ENCODE peak calls at places on chromosomes 6 and 20, in eight cellular contexts. R, M, X, I, E, Q, F and G are unnamed samples.

GRCh38 chr6:107706516-107706915 is 117.6 kb downstream of the SCML4 start:
- DNase-seq in M (no peak), Q (no peak), E (no peak), F (no peak), X (no peak), R (no peak), I (no peak), G (no peak)

GRCh38 chr6:87291879-87292278 is 30.5 kb upstream of the SMIM8 start:
- DNase-seq in X (no peak), E (no peak), Q (no peak), R (no peak), I (no peak), M (peak), F (no peak), G (no peak)

GRCh38 chr20:49790077-49790798 is 22.4 kb upstream of the SLC9A8 start:
- DNase-seq in R (no peak), F (no peak), M (no peak), E (no peak), Q (no peak), I (no peak), X (no peak), G (no peak)

GRCh38 chr20:50338479-50339195 is 148.0 kb downstream of the CEBPB start:
- DNase-seq in X (peak), F (no peak), R (no peak), Q (no peak), I (no peak), M (no peak), E (no peak), G (peak)

GRCh38 chr20:51750770-51751388 is 17.3 kb downstream of the ATP9A start:
- DNase-seq in F (no peak), I (no peak), X (no peak), M (no peak), R (no peak), Q (no peak), E (no peak), G (no peak)

GRCh38 chr6:6785163-6785521 is 196.6 kb downstream of the LY86 start:
- DNase-seq in X (no peak), R (no peak), F (no peak), I (no peak), Q (no peak), M (no peak), E (no peak), G (no peak)

GRCh38 chr6:11412011-11412424 is 125.5 kb upstream of the TMEM170B start:
- DNase-seq in M (no peak), X (no peak), Q (no peak), F (no peak), R (no peak), I (no peak), E (no peak), G (no peak)

GRCh38 chr6:91386204-91386603 is 799.3 kb upstream of the MAP3K7 start:
- DNase-seq in F (no peak), Q (no peak), I (no peak), M (no peak), R (no peak), X (no peak), E (no peak), G (no peak)

GRCh38 chr6:132719736-132720448 is 6.0 kb upstream of the VNN1 start:
- DNase-seq in I (peak), Q (no peak), E (no peak), X (no peak), M (no peak), R (no peak), F (no peak), G (no peak)

GRCh38 chr6:82015043-82015442 is 232.5 kb downstream of the IBTK start:
- DNase-seq in X (no peak), M (no peak), E (no peak), Q (no peak), I (no peak), R (no peak), F (no peak), G (no peak)

GRCh38 chr6:17012421-17013225 is 89.2 kb upstream of the STMND1 start:
- DNase-seq in F (peak), I (no peak), R (peak), M (no peak), E (no peak), X (no peak), Q (no peak), G (no peak)

GRCh38 chr6:50850860-50851259 is 32.2 kb downstream of the TFAP2B start:
- DNase-seq in R (no peak), X (no peak), E (no peak), F (no peak), Q (no peak), M (no peak), I (no peak), G (no peak)

GRCh38 chr6:31055401-31055800 is 45.1 kb downstream of the MUC22 start:
- DNase-seq in R (no peak), X (no peak), Q (no peak), M (no peak), E (no peak), I (no peak), F (no peak), G (no peak)